ENCODE peak calls at places on chromosomes 2 and 18, in seven cellular contexts. One of them, this sample, is unnamed.

GRCh38 chr18:51151568-51152511 is 45.6 kb downstream of the MEX3C start:
- DNase-seq in right lobe of liver: no peak
- DNase-seq in fibroblast of lung: no peak
- DNase-seq in prostate gland: no peak
- DNase-seq in heart left ventricle: no peak
- DNase-seq in psoas muscle: no peak
- DNase-seq in CD8-positive, alpha-beta memory T cell: peak; percentile 82
- DNase-seq in this sample: peak; percentile 78

GRCh38 chr2:197309369-197310231 is 980 bp downstream of the ANKRD44 start:
- DNase-seq in right lobe of liver: peak; percentile 39
- DNase-seq in prostate gland: peak; percentile 9
- DNase-seq in CD8-positive, alpha-beta memory T cell: peak; percentile 69
- DNase-seq in fibroblast of lung: no peak
- DNase-seq in psoas muscle: peak; percentile 59
- DNase-seq in heart left ventricle: peak; percentile 36
- DNase-seq in this sample: no peak

GRCh38 chr2:65901809-65902208 is 469.4 kb upstream of the SPRED2 start:
- DNase-seq in prostate gland: no peak
- DNase-seq in CD8-positive, alpha-beta memory T cell: no peak
- DNase-seq in psoas muscle: no peak
- DNase-seq in right lobe of liver: no peak
- DNase-seq in fibroblast of lung: no peak
- DNase-seq in heart left ventricle: no peak
- DNase-seq in this sample: no peak

GRCh38 chr2:181886192-181886591 is 5.3 kb upstream of the ITPRID2 start:
- DNase-seq in CD8-positive, alpha-beta memory T cell: no peak
- DNase-seq in heart left ventricle: no peak
- DNase-seq in psoas muscle: no peak
- DNase-seq in prostate gland: no peak
- DNase-seq in fibroblast of lung: peak; percentile 30
- DNase-seq in right lobe of liver: no peak
- DNase-seq in this sample: no peak

GRCh38 chr2:64359892-64360657 is 93.9 kb upstream of the LGALSL start:
- DNase-seq in fibroblast of lung: peak; percentile 95
- DNase-seq in right lobe of liver: peak; percentile 67
- DNase-seq in CD8-positive, alpha-beta memory T cell: no peak
- DNase-seq in psoas muscle: peak; percentile 83
- DNase-seq in heart left ventricle: peak; percentile 75
- DNase-seq in prostate gland: peak; percentile 78
- DNase-seq in this sample: peak; percentile 93

GRCh38 chr2:215904101-215904500 is 109.2 kb downstream of the MREG start:
- DNase-seq in CD8-positive, alpha-beta memory T cell: no peak
- DNase-seq in psoas muscle: no peak
- DNase-seq in heart left ventricle: no peak
- DNase-seq in prostate gland: no peak
- DNase-seq in fibroblast of lung: peak; percentile 68
- DNase-seq in right lobe of liver: no peak
- DNase-seq in this sample: no peak

GRCh38 chr2:227222292-227222691 is 57.9 kb downstream of the COL4A3 start:
- DNase-seq in right lobe of liver: no peak
- DNase-seq in heart left ventricle: no peak
- DNase-seq in psoas muscle: no peak
- DNase-seq in CD8-positive, alpha-beta memory T cell: no peak
- DNase-seq in prostate gland: no peak
- DNase-seq in fibroblast of lung: no peak
- DNase-seq in this sample: no peak

GRCh38 chr2:229431331-229431954 is 160.4 kb upstream of the PID1 start:
- DNase-seq in heart left ventricle: no peak
- DNase-seq in prostate gland: no peak
- DNase-seq in right lobe of liver: no peak
- DNase-seq in fibroblast of lung: peak; percentile 85
- DNase-seq in CD8-positive, alpha-beta memory T cell: no peak
- DNase-seq in psoas muscle: no peak
- DNase-seq in this sample: no peak

GRCh38 chr18:3293196-3293951 is 31.4 kb downstream of the MYL12B start:
- DNase-seq in fibroblast of lung: no peak
- DNase-seq in heart left ventricle: no peak
- DNase-seq in right lobe of liver: no peak
- DNase-seq in psoas muscle: no peak
- DNase-seq in CD8-positive, alpha-beta memory T cell: no peak
- DNase-seq in prostate gland: no peak
- DNase-seq in this sample: no peak

GRCh38 chr2:129117427-129117826 is 798.8 kb upstream of the HS6ST1 start:
- DNase-seq in heart left ventricle: no peak
- DNase-seq in prostate gland: no peak
- DNase-seq in fibroblast of lung: no peak
- DNase-seq in CD8-positive, alpha-beta memory T cell: no peak
- DNase-seq in psoas muscle: no peak
- DNase-seq in right lobe of liver: no peak
- DNase-seq in this sample: no peak

GRCh38 chr18:22552254-22552653 is 134.5 kb upstream of the CTAGE1 start:
- DNase-seq in fibroblast of lung: no peak
- DNase-seq in CD8-positive, alpha-beta memory T cell: no peak
- DNase-seq in prostate gland: no peak
- DNase-seq in psoas muscle: no peak
- DNase-seq in right lobe of liver: no peak
- DNase-seq in heart left ventricle: no peak
- DNase-seq in this sample: no peak

GRCh38 chr18:54150226-54150625 is 74.2 kb downstream of the MBD2 start:
- DNase-seq in CD8-positive, alpha-beta memory T cell: no peak
- DNase-seq in heart left ventricle: no peak
- DNase-seq in right lobe of liver: no peak
- DNase-seq in prostate gland: no peak
- DNase-seq in psoas muscle: no peak
- DNase-seq in fibroblast of lung: no peak
- DNase-seq in this sample: no peak

GRCh38 chr18:24633121-24633520 is 172.7 kb downstream of the HRH4 start:
- DNase-seq in fibroblast of lung: peak; percentile 44
- DNase-seq in psoas muscle: no peak
- DNase-seq in heart left ventricle: no peak
- DNase-seq in right lobe of liver: no peak
- DNase-seq in CD8-positive, alpha-beta memory T cell: no peak
- DNase-seq in prostate gland: no peak
- DNase-seq in this sample: no peak

GRCh38 chr18:9356969-9357368 is 22.4 kb downstream of the TWSG1 start:
- DNase-seq in right lobe of liver: no peak
- DNase-seq in CD8-positive, alpha-beta memory T cell: no peak
- DNase-seq in heart left ventricle: no peak
- DNase-seq in prostate gland: no peak
- DNase-seq in psoas muscle: no peak
- DNase-seq in fibroblast of lung: no peak
- DNase-seq in this sample: no peak

GRCh38 chr2:169716229-169716886 is 17.3 kb upstream of the KLHL23 start:
- DNase-seq in CD8-positive, alpha-beta memory T cell: no peak
- DNase-seq in psoas muscle: no peak
- DNase-seq in heart left ventricle: peak; percentile 35
- DNase-seq in fibroblast of lung: peak; percentile 61
- DNase-seq in prostate gland: peak; percentile 21
- DNase-seq in right lobe of liver: peak; percentile 38
- DNase-seq in this sample: no peak

GRCh38 chr2:236946871-236947270 is 138.8 kb upstream of the COPS8 start:
- DNase-seq in heart left ventricle: no peak
- DNase-seq in psoas muscle: no peak
- DNase-seq in CD8-positive, alpha-beta memory T cell: no peak
- DNase-seq in prostate gland: no peak
- DNase-seq in right lobe of liver: no peak
- DNase-seq in fibroblast of lung: peak; percentile 8
- DNase-seq in this sample: peak; percentile 83

DNA sequence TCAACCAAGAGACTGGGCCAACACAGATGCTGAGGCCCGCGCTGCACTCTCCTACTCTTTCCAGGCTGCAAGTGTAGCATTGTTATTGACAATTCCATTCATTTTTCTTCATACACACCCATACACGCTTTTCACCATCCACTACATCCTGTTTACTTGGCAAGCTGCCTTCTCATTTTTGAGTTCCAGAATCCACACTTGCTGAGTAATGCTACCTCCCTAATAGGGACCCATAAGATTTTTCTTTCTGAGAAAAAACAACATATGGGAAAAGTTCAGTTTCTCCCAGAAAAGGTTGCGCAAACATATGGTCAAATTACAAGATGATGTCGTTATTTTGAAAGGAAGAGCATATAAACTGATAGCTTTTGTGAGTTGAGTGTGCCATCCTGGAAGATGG is 3.3 kb upstream of the NETO1 start:
- DNase-seq in prostate gland: no peak
- DNase-seq in psoas muscle: no peak
- DNase-seq in fibroblast of lung: peak; percentile 12
- DNase-seq in heart left ventricle: no peak
- DNase-seq in CD8-positive, alpha-beta memory T cell: no peak
- DNase-seq in right lobe of liver: no peak
- DNase-seq in this sample: no peak
- H3K27me3 ChIP-seq in prostate gland: peaks cover 17% of the 10 kb centered on the region
- H3K27me3 ChIP-seq in psoas muscle: peaks cover 3% of the 10 kb centered on the region
- H3K27me3 ChIP-seq in fibroblast of lung: no peaks in the 10 kb centered on the region
- H3K27me3 ChIP-seq in heart left ventricle: peaks cover 40% of the 10 kb centered on the region
- H3K27me3 ChIP-seq in CD8-positive, alpha-beta memory T cell: no peaks in the 10 kb centered on the region
- H3K27me3 ChIP-seq in right lobe of liver: no peaks in the 10 kb centered on the region
- H3K27me3 ChIP-seq in this sample: no peaks in the 10 kb centered on the region

DNA sequence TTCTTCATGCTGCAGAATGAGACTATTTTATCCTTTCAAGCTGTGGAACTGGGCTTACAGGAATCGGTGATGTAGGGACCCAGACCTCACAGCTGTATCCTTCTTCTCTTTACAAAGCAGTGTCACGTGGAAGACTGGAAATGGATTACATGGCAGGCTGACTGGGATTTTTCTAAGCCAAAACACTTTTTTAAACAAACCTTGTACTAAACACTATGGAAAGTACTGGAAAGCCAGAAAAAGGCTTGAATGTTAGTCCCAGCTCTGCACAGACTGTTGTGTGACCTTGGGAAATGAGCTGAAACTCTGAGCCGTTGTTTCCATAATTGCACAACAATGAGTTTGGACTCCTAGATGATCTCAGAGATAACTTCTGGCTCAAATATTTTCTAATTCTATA is 7.6 kb upstream of the ADAM23 start:
- DNase-seq in heart left ventricle: no peak
- DNase-seq in fibroblast of lung: peak; percentile 35
- DNase-seq in psoas muscle: no peak
- DNase-seq in CD8-positive, alpha-beta memory T cell: no peak
- DNase-seq in right lobe of liver: no peak
- DNase-seq in prostate gland: no peak
- DNase-seq in this sample: no peak
- H3K27me3 ChIP-seq in heart left ventricle: peaks cover 10% of the 10 kb centered on the region
- H3K27me3 ChIP-seq in fibroblast of lung: no peaks in the 10 kb centered on the region
- H3K27me3 ChIP-seq in psoas muscle: no peaks in the 10 kb centered on the region
- H3K27me3 ChIP-seq in CD8-positive, alpha-beta memory T cell: no peaks in the 10 kb centered on the region
- H3K27me3 ChIP-seq in right lobe of liver: no peaks in the 10 kb centered on the region
- H3K27me3 ChIP-seq in prostate gland: no peaks in the 10 kb centered on the region
- H3K27me3 ChIP-seq in this sample: no peaks in the 10 kb centered on the region

DNA sequence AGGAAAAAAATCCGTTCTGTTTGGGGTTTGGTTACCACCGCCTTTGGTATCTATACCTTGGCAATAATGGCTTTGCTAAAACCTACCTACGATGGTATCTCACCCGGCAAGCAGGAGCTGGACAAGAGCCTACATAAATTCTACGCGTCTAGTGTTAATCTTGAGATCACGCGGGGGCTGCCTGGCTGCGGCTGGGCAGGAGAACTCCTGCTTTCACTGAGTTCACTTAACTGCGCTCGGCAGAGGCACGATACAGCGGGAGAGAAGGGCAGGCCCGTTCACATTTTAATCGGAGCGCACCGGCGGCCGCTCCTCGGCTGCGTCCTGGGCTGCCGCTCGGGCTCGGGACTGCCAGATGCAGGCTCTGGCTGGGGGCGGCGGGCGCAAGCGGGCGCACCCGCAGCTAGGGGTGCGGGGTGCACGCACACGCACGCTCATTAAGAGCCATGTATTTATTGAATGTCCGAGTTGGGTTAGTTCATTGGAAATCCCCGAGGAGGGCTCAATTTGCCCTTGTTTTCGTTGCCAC is 1.7 kb upstream of the POU3F3 start:
- DNase-seq in heart left ventricle: no peak
- DNase-seq in psoas muscle: no peak
- DNase-seq in right lobe of liver: peak; percentile 31
- DNase-seq in prostate gland: no peak
- DNase-seq in fibroblast of lung: peak; percentile 7
- DNase-seq in CD8-positive, alpha-beta memory T cell: no peak
- DNase-seq in this sample: peak; percentile 62
- H3K27me3 ChIP-seq in heart left ventricle: peaks cover 85% of the 10 kb centered on the region
- H3K27me3 ChIP-seq in psoas muscle: peaks cover 13% of the 10 kb centered on the region
- H3K27me3 ChIP-seq in right lobe of liver: peaks cover 6% of the 10 kb centered on the region
- H3K27me3 ChIP-seq in prostate gland: peaks cover 51% of the 10 kb centered on the region
- H3K27me3 ChIP-seq in fibroblast of lung: peaks cover 44% of the 10 kb centered on the region
- H3K27me3 ChIP-seq in CD8-positive, alpha-beta memory T cell: peaks cover 41% of the 10 kb centered on the region
- H3K27me3 ChIP-seq in this sample: peaks cover 90% of the 10 kb centered on the region

GRCh38 chr2:110124038-110124825 is 8.6 kb upstream of the MALL start:
- DNase-seq in right lobe of liver: no peak
- DNase-seq in fibroblast of lung: no peak
- DNase-seq in prostate gland: no peak
- DNase-seq in CD8-positive, alpha-beta memory T cell: no peak
- DNase-seq in heart left ventricle: no peak
- DNase-seq in psoas muscle: no peak
- DNase-seq in this sample: no peak

GRCh38 chr2:110121592-110121991 is 6.0 kb upstream of the MALL start:
- DNase-seq in psoas muscle: no peak
- DNase-seq in right lobe of liver: no peak
- DNase-seq in fibroblast of lung: no peak
- DNase-seq in prostate gland: no peak
- DNase-seq in CD8-positive, alpha-beta memory T cell: no peak
- DNase-seq in heart left ventricle: no peak
- DNase-seq in this sample: no peak

GRCh38 chr2:110126926-110127325 is 11.3 kb upstream of the MALL start:
- DNase-seq in fibroblast of lung: no peak
- DNase-seq in prostate gland: no peak
- DNase-seq in heart left ventricle: no peak
- DNase-seq in psoas muscle: no peak
- DNase-seq in CD8-positive, alpha-beta memory T cell: no peak
- DNase-seq in right lobe of liver: no peak
- DNase-seq in this sample: no peak

GRCh38 chr2:110126086-110126773 is 10.6 kb upstream of the MALL start:
- DNase-seq in heart left ventricle: no peak
- DNase-seq in CD8-positive, alpha-beta memory T cell: no peak
- DNase-seq in fibroblast of lung: no peak
- DNase-seq in right lobe of liver: no peak
- DNase-seq in psoas muscle: no peak
- DNase-seq in prostate gland: no peak
- DNase-seq in this sample: no peak

GRCh38 chr2:110125292-110125691 is 9.7 kb upstream of the MALL start:
- DNase-seq in heart left ventricle: no peak
- DNase-seq in psoas muscle: no peak
- DNase-seq in fibroblast of lung: no peak
- DNase-seq in right lobe of liver: no peak
- DNase-seq in prostate gland: no peak
- DNase-seq in CD8-positive, alpha-beta memory T cell: no peak
- DNase-seq in this sample: no peak
- H3K27me3 ChIP-seq in heart left ventricle: no peaks in the 10 kb centered on the region
- H3K27me3 ChIP-seq in psoas muscle: no peaks in the 10 kb centered on the region
- H3K27me3 ChIP-seq in fibroblast of lung: no peaks in the 10 kb centered on the region
- H3K27me3 ChIP-seq in right lobe of liver: no peaks in the 10 kb centered on the region
- H3K27me3 ChIP-seq in prostate gland: no peaks in the 10 kb centered on the region
- H3K27me3 ChIP-seq in CD8-positive, alpha-beta memory T cell: no peaks in the 10 kb centered on the region
- H3K27me3 ChIP-seq in this sample: no peaks in the 10 kb centered on the region

This sample was measured in esophagus muscularis mucosa.